ENCODE peak calls at places on chromosomes 4 and X, in six cellular contexts. X, O, A, U, W and P are unnamed samples.
A peak's percentile ranks its signal among the peaks of the same experiment; 100 is the strongest.

GRCh38 chr4:22741744-22742143 is 49.0 kb downstream of the GBA3 start:
- DNase-seq in W (no peak), O (no peak), A (no peak), U (no peak), X (no peak), P (no peak)

GRCh38 chr4:113758361-113758760 is 3.2 kb downstream of the CAMK2D start:
- DNase-seq in X (peak; percentile 57), W (peak; percentile 21), A (no peak), O (no peak), U (no peak), P (no peak)

GRCh38 chr4:3830774-3831528 is 64.8 kb downstream of the ADRA2C start:
- DNase-seq in W (no peak), A (no peak), X (no peak), O (peak; percentile 91), U (no peak), P (no peak)

GRCh38 chrX:1528186-1528883 is 8.7 kb downstream of the P2RY8 start:
- DNase-seq in W (no peak), X (no peak), A (no peak), O (no peak), U (no peak), P (peak; percentile 41)

GRCh38 chrX:46912098-46912672 is at the start of gene JADE3:
- DNase-seq in W (peak; percentile 59), O (peak; percentile 55), U (peak; percentile 77), A (peak; percentile 67), X (peak; percentile 79), P (no peak)

GRCh38 chrX:136762820-136763452 is 17.8 kb downstream of the ARHGEF6 start:
- DNase-seq in U (no peak), W (no peak), O (no peak), X (no peak), A (no peak), P (no peak)

GRCh38 chrX:12767856-12768255 is 23.4 kb upstream of the PRPS2 start:
- DNase-seq in O (no peak), A (no peak), X (no peak), W (no peak), U (no peak), P (no peak)

GRCh38 chr4:112418092-112418491 is 97.9 kb downstream of the NEUROG2 start:
- DNase-seq in O (no peak), X (no peak), W (no peak), A (no peak), U (no peak), P (no peak)

GRCh38 chrX:111352424-111352823 is 59.6 kb downstream of the DCX start:
- DNase-seq in O (peak; percentile 0), X (peak; percentile 20), U (peak; percentile 21), W (peak; percentile 94), A (peak; percentile 13), P (no peak)

GRCh38 chrX:19091596-19091995 is 30.7 kb downstream of the ADGRG2 start:
- DNase-seq in O (no peak), X (no peak), U (no peak), W (no peak), A (no peak), P (no peak)

GRCh38 chrX:19085975-19086772 is 36.1 kb downstream of the ADGRG2 start:
- DNase-seq in O (no peak), A (no peak), W (peak; percentile 12), U (no peak), X (no peak), P (no peak)

GRCh38 chrX:19094654-19095053 is 27.6 kb downstream of the ADGRG2 start:
- DNase-seq in A (no peak), O (no peak), X (no peak), U (no peak), W (no peak), P (no peak)

GRCh38 chrX:19089555-19090040 is 32.7 kb downstream of the ADGRG2 start:
- DNase-seq in A (no peak), W (no peak), X (no peak), O (no peak), U (no peak), P (no peak)
- TF ChIP-seq CTCF in A (no peak), W (no peak), X (no peak), O (no peak), U (no peak), P (no peak)

GRCh38 chr4:142356118-142356759 is 489.9 kb downstream of the INPP4B start:
- DNase-seq in W (no peak), U (no peak), O (no peak), A (no peak), X (no peak), P (no peak)
- H3K4me3 ChIP-seq in W (no peak overlapping the region), U (no peak overlapping the region), O (no peak overlapping the region), A (no peak overlapping the region), X (no peak overlapping the region), P (no peak overlapping the region)

GRCh38 chrX:115362334-115363095 is 73.0 kb downstream of the LUZP4 start:
- DNase-seq in A (no peak), X (peak; percentile 56), O (no peak), W (peak; percentile 26), U (no peak), P (no peak)
- TF ChIP-seq CTCF in A (no peak), X (no peak), O (no peak), W (no peak), U (no peak), P (no peak)

GRCh38 chr4:116925900-116926457 is 159.4 kb downstream of the TRAM1L1 start:
- DNase-seq in X (no peak), W (no peak), A (no peak), O (no peak), U (no peak), P (no peak)
- H3K4me3 ChIP-seq in X (no peak overlapping the region), W (no peak overlapping the region), A (peak overlapping the region; percentile 39), O (no peak overlapping the region), U (no peak overlapping the region), P (no peak overlapping the region)

GRCh38 chr4:64767547-64767946 is 358.3 kb upstream of the TECRL start:
- DNase-seq in U (no peak), X (no peak), A (no peak), W (no peak), O (no peak), P (no peak)
- TF ChIP-seq CTCF in U (no peak), X (no peak), A (no peak), W (no peak), O (no peak), P (no peak)